ENCODE peak calls at places on chromosomes 11 and 22, in six cellular contexts. Q is stomach, S is A549, C is sigmoid colon, O is GM12878, J is suprapubic skin. H is an unnamed sample.

GRCh38 chr11:95415837-95416288 is 184.9 kb upstream of the SESN3 start:
- DNase-seq in Q (no peak), S (no peak), C (no peak), O (no peak), J (no peak), H (no peak)

GRCh38 chr11:705646-706438 is at the start of gene EPS8L2:
- DNase-seq in Q (peak), S (no peak), C (peak), O (no peak), J (no peak), H (peak)

GRCh38 chr11:2744166-2744565 is 44.4 kb upstream of the KCNQ1OT1 start:
- DNase-seq in Q (no peak), S (no peak), C (peak), O (no peak), J (no peak), H (no peak)

GRCh38 chr11:33635161-33635560 is 65.5 kb downstream of the C11orf91 start:
- DNase-seq in Q (no peak), S (no peak), C (peak), O (no peak), J (no peak), H (no peak)

GRCh38 chr11:124194696-124195418 is 11.7 kb downstream of the OR10D3 start:
- DNase-seq in Q (peak), S (peak), C (no peak), O (peak), J (no peak), H (peak)

GRCh38 chr11:86155210-86155844 is 86.4 kb upstream of the PICALM start:
- DNase-seq in Q (no peak), S (no peak), C (no peak), O (no peak), J (no peak), H (no peak)

GRCh38 chr11:75706260-75706729 is 11.3 kb upstream of the MOGAT2 start:
- DNase-seq in Q (peak), S (peak), C (peak), O (no peak), J (no peak), H (peak)

GRCh38 chr11:28110108-28110838 is 2.1 kb downstream of the METTL15 start:
- DNase-seq in Q (peak), S (peak), C (peak), O (peak), J (peak), H (peak)

GRCh38 chr22:38239101-38239761 is 33.6 kb downstream of the TMEM184B start:
- DNase-seq in Q (no peak), S (peak), C (no peak), O (no peak), J (no peak), H (no peak)

GRCh38 chr22:48568736-48569330 is 1258.8 kb downstream of the BRD1 start:
- DNase-seq in Q (no peak), S (no peak), C (no peak), O (no peak), J (no peak), H (no peak)

GRCh38 chr11:117425679-117426296 is 98.1 kb downstream of the CEP164 start:
- DNase-seq in Q (no peak), S (no peak), C (no peak), O (no peak), J (no peak), H (no peak)

GRCh38 chr11:86201371-86201770 is 43.2 kb upstream of the EED start:
- DNase-seq in Q (no peak), S (no peak), C (no peak), O (no peak), J (no peak), H (no peak)

GRCh38 chr11:16000065-16000464 is 356.3 kb downstream of the SOX6 start:
- DNase-seq in Q (no peak), S (no peak), C (no peak), O (no peak), J (no peak), H (no peak)

GRCh38 chr22:19289475-19290161 is 1.9 kb downstream of the CLTCL1 start:
- DNase-seq in Q (no peak), S (no peak), C (no peak), O (no peak), J (no peak), H (no peak)

GRCh38 chr11:21278840-21279239 is 609.5 kb downstream of the NELL1 start:
- DNase-seq in Q (no peak), S (no peak), C (no peak), O (no peak), J (no peak), H (no peak)
- TF ChIP-seq CTCF in Q (no peak), S (no peak), C (no peak), O (no peak), J (no peak), H (no peak)

GRCh38 chr11:19919050-19919561 is 206.5 kb downstream of the NAV2 start:
- DNase-seq in Q (peak), S (peak), C (peak), O (no peak), J (no peak), H (peak)
- H3K4me3 ChIP-seq in Q (no peak), S (no peak), C (no peak), O (no peak), J (no peak), H (no peak)

GRCh38 chr11:65849366-65849765 is 8.6 kb downstream of the CFL1 start:
- DNase-seq in Q (no peak), S (no peak), C (no peak), O (no peak), J (no peak), H (peak)
- TF ChIP-seq EP300 in Q (no peak), S (no peak), C (no peak), O (no peak), J (no peak), H (no peak)

GRCh38 chr22:30667486-30668305 is at the start of gene DUSP18:
- DNase-seq in Q (peak), S (peak), C (peak), O (peak), J (peak), H (peak)
- TF ChIP-seq CTCF in Q (no peak), S (no peak), C (no peak), O (no peak), J (no peak), H (peak)

GRCh38 chr11:7577883-7578242 is 64.1 kb downstream of the PPFIBP2 start:
- DNase-seq in Q (no peak), S (no peak), C (no peak), O (no peak), J (no peak), H (no peak)

GRCh38 chr11:7576671-7577225 is 62.9 kb downstream of the PPFIBP2 start:
- DNase-seq in Q (no peak), S (no peak), C (peak), O (no peak), J (no peak), H (no peak)

GRCh38 chr11:7579226-7579825 is 65.5 kb downstream of the PPFIBP2 start:
- DNase-seq in Q (no peak), S (no peak), C (peak), O (no peak), J (no peak), H (no peak)

GRCh38 chr11:7577226-7577882 is 63.6 kb downstream of the PPFIBP2 start:
- DNase-seq in Q (peak), S (no peak), C (peak), O (no peak), J (peak), H (peak)

GRCh38 chr11:7578276-7578955 is 64.6 kb downstream of the PPFIBP2 start:
- DNase-seq in Q (no peak), S (no peak), C (no peak), O (no peak), J (no peak), H (no peak)
- H3K4me3 ChIP-seq in Q (peak), S (no peak), C (peak), O (no peak), J (peak), H (peak)

GRCh38 chr22:25741692-25742626 is at the start of gene MYO18B:
- DNase-seq in Q (no peak), S (no peak), C (no peak), O (no peak), J (no peak), H (no peak)
- TF ChIP-seq EP300 in Q (no peak), S (no peak), C (no peak), O (no peak), J (no peak), H (no peak)

GRCh38 chr22:22357024-22357868 is 112.7 kb downstream of the VPREB1 start:
- DNase-seq in Q (peak), S (peak), C (peak), O (peak), J (no peak), H (peak)
- TF ChIP-seq CTCF in Q (peak), S (peak), C (no peak), O (peak), J (peak), H (peak)